ENCODE peak calls at places on chromosome 1, in ten cellular contexts. P, S, J, C, T, V, K, Q, D and N are unnamed samples.
A peak's percentile ranks its signal among the peaks of the same experiment; 100 is the strongest.

GRCh38 chr1:1678581-1679380 is 13.8 kb downstream of the SLC35E2B start:
- DNase-seq in P (peak; percentile 25), S (no peak), J (no peak), C (no peak), T (no peak), V (peak; percentile 61), K (no peak), Q (peak; percentile 33), D (no peak), N (no peak)

GRCh38 chr1:23951646-23952095 is 8.0 kb upstream of the PNRC2 start:
- DNase-seq in P (no peak), S (no peak), J (peak; percentile 92), C (peak; percentile 98), T (no peak), V (no peak), K (no peak), Q (no peak), D (no peak), N (peak; percentile 89)

GRCh38 chr1:16088996-16089395 is 15.5 kb upstream of the FAM131C start:
- DNase-seq in P (no peak), S (no peak), J (peak; percentile 57), C (peak; percentile 79), T (no peak), V (no peak), K (no peak), Q (peak; percentile 17), D (no peak), N (peak; percentile 33)

GRCh38 chr1:205917466-205918248 is 25.6 kb downstream of the SLC26A9 start:
- DNase-seq in P (no peak), S (no peak), J (no peak), C (no peak), T (no peak), V (no peak), K (no peak), Q (no peak), D (no peak), N (no peak)

GRCh38 chr1:183760661-183761060 is 44.3 kb upstream of the RGL1 start:
- DNase-seq in P (no peak), S (no peak), J (no peak), C (no peak), T (no peak), V (no peak), K (no peak), Q (no peak), D (no peak), N (peak; percentile 71)

GRCh38 chr1:235601087-235601486 is 48.5 kb downstream of the GNG4 start:
- DNase-seq in P (no peak), S (no peak), J (no peak), C (no peak), T (no peak), V (peak; percentile 12), K (no peak), Q (no peak), D (no peak), N (peak; percentile 18)

GRCh38 chr1:92486251-92487077 is at the start of gene GFI1:
- DNase-seq in P (no peak), S (peak; percentile 33), J (no peak), C (no peak), T (no peak), V (peak; percentile 60), K (peak; percentile 44), Q (no peak), D (peak; percentile 68), N (peak; percentile 23)

GRCh38 chr1:154935749-154936415 is 637 bp downstream of the PMVK start:
- DNase-seq in P (no peak), S (no peak), J (no peak), C (no peak), T (no peak), V (no peak), K (no peak), Q (no peak), D (no peak), N (no peak)

GRCh38 chr1:206503591-206504362 is 3.6 kb upstream of the RASSF5 start:
- DNase-seq in P (peak; percentile 71), S (no peak), J (peak; percentile 94), C (peak; percentile 98), T (peak; percentile 78), V (no peak), K (no peak), Q (no peak), D (no peak), N (peak; percentile 98)

GRCh38 chr1:238409191-238409846 is 518.6 kb upstream of the ZP4 start:
- DNase-seq in P (no peak), S (no peak), J (peak; percentile 72), C (peak; percentile 84), T (no peak), V (no peak), K (no peak), Q (no peak), D (no peak), N (peak; percentile 48)

GRCh38 chr1:56670350-56670749 is 25.2 kb downstream of the PRKAA2 start:
- DNase-seq in P (no peak), S (no peak), J (no peak), C (no peak), T (no peak), V (no peak), K (no peak), Q (no peak), D (no peak), N (no peak)

GRCh38 chr1:221419513-221420088 is 322.3 kb downstream of the DUSP10 start:
- DNase-seq in P (no peak), S (no peak), J (peak; percentile 96), C (peak; percentile 69), T (no peak), V (no peak), K (no peak), Q (no peak), D (no peak), N (peak; percentile 67)

GRCh38 chr1:166351676-166352075 is 184.9 kb upstream of the FAM78B start:
- DNase-seq in P (no peak), S (no peak), J (no peak), C (no peak), T (no peak), V (no peak), K (no peak), Q (no peak), D (no peak), N (no peak)

GRCh38 chr1:231818342-231818741 is 191.8 kb downstream of the DISC1 start:
- DNase-seq in P (peak; percentile 83), S (no peak), J (peak; percentile 42), C (no peak), T (no peak), V (no peak), K (no peak), Q (no peak), D (no peak), N (no peak)

GRCh38 chr1:7581754-7582264 is 189.3 kb upstream of the VAMP3 start:
- DNase-seq in P (peak; percentile 29), S (no peak), J (peak; percentile 8), C (no peak), T (no peak), V (no peak), K (no peak), Q (no peak), D (peak; percentile 0), N (peak; percentile 20)

GRCh38 chr1:109499661-109500536 is 6.0 kb downstream of the CYB561D1 start:
- DNase-seq in P (no peak), S (peak; percentile 49), J (peak; percentile 65), C (peak; percentile 73), T (no peak), V (peak; percentile 64), K (no peak), Q (no peak), D (no peak), N (no peak)
- TF ChIP-seq CTCF in P (peak; percentile 43), S (peak; percentile 58), J (peak; percentile 52), C (peak; percentile 79), T (peak; percentile 66), V (peak; percentile 59), K (peak; percentile 41), Q (no peak), D (peak; percentile 30), N (peak; percentile 57)

GRCh38 chr1:100354971-100355394 is 2.7 kb downstream of the CDC14A start:
- DNase-seq in P (no peak), S (peak; percentile 39), J (no peak), C (no peak), T (peak; percentile 51), V (peak; percentile 26), K (peak; percentile 30), Q (no peak), D (peak; percentile 43), N (peak; percentile 24)

GRCh38 chr1:100360790-100361232 is 8.5 kb downstream of the CDC14A start:
- DNase-seq in P (peak; percentile 52), S (no peak), J (peak; percentile 40), C (peak; percentile 12), T (no peak), V (no peak), K (no peak), Q (peak; percentile 68), D (no peak), N (peak; percentile 57)

GRCh38 chr1:100361249-100362089 is 9.2 kb downstream of the CDC14A start:
- DNase-seq in P (no peak), S (no peak), J (no peak), C (no peak), T (no peak), V (no peak), K (no peak), Q (no peak), D (no peak), N (no peak)

GRCh38 chr1:100359139-100359538 is 6.8 kb downstream of the CDC14A start:
- DNase-seq in P (no peak), S (no peak), J (no peak), C (no peak), T (no peak), V (no peak), K (no peak), Q (no peak), D (no peak), N (no peak)

DNA sequence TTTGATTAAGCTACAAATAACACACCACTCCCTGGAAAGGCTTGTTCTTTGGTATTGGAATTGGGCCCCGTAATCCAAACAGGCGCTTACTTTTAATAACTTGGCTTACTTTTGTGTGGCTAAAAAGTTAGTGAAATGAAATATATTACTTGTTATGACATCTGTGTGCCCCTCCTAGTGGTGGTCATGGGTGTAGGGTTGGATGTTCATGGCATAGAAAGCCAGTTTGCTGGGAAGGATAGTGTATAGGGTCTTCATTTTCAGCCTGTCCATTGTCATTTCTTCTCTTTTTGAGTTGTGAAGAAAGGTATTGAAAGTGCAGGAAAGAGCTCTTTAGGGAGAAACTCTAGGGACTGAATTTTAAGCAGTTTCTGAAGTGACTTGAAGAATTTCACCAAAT is 5.9 kb downstream of the CDC14A start:
- DNase-seq in P (no peak), S (no peak), J (no peak), C (peak; percentile 7), T (no peak), V (no peak), K (no peak), Q (no peak), D (no peak), N (peak; percentile 18)
- TF ChIP-seq CTCF in P (no peak), S (peak; percentile 54), J (peak; percentile 40), C (peak; percentile 71), T (peak; percentile 58), V (peak; percentile 52), K (peak; percentile 44), Q (no peak), D (no peak), N (peak; percentile 60)

GRCh38 chr1:94236630-94237290 is 624 bp downstream of the ARHGAP29 start:
- DNase-seq in P (peak; percentile 32), S (no peak), J (peak; percentile 43), C (peak; percentile 36), T (no peak), V (no peak), K (no peak), Q (no peak), D (no peak), N (peak; percentile 40)
- TF ChIP-seq CTCF in P (peak; percentile 20), S (no peak), J (peak; percentile 42), C (peak; percentile 53), T (no peak), V (no peak), K (peak; percentile 22), Q (no peak), D (no peak), N (peak; percentile 21)

GRCh38 chr1:229381234-229381633 is 38.4 kb upstream of the CCSAP start:
- DNase-seq in P (no peak), S (no peak), J (no peak), C (no peak), T (no peak), V (no peak), K (no peak), Q (no peak), D (no peak), N (no peak)
- TF ChIP-seq CTCF in P (peak; percentile 14), S (no peak), J (no peak), C (no peak), T (no peak), V (no peak), K (no peak), Q (no peak), D (no peak), N (no peak)